ENCODE peak calls at places on chromosomes 7 and 10, in seven cellular contexts. J is astrocyte of the cerebellum, L is lower lobe of right lung, S is coronary artery, X is AG09309, M is AG10803, N is ovary. K is an unnamed sample.

GRCh38 chr7:67105382-67105781 is 108.7 kb downstream of the TYW1 start:
- DNase-seq in S (no peak), M (peak), L (no peak), X (peak), N (no peak), J (no peak), K (peak)

GRCh38 chr10:27344568-27345454 is 104.2 kb upstream of the ACBD5 start:
- DNase-seq in X (no peak), M (no peak), S (no peak), J (no peak), N (no peak), L (no peak), K (no peak)

GRCh38 chr7:118214051-118214832 is 10.3 kb upstream of the ANKRD7 start:
- DNase-seq in L (peak), N (peak), M (peak), J (peak), X (peak), S (peak), K (peak)

GRCh38 chr10:37701781-37702493 is 155.5 kb downstream of the ZNF248 start:
- DNase-seq in M (no peak), L (no peak), S (no peak), X (no peak), J (no peak), N (no peak), K (no peak)

GRCh38 chr7:45394117-45394708 is 180.0 kb upstream of the ADCY1 start:
- DNase-seq in J (no peak), N (no peak), M (no peak), X (no peak), L (no peak), S (no peak), K (no peak)

GRCh38 chr7:102220229-102220850 is 66.3 kb upstream of the SH2B2 start:
- DNase-seq in N (no peak), M (no peak), L (no peak), J (no peak), X (no peak), S (no peak), K (no peak)

GRCh38 chr7:75056476-75056875 is 17.1 kb downstream of the RCC1L start:
- DNase-seq in X (peak), M (peak), J (peak), N (peak), S (no peak), L (no peak), K (peak)

GRCh38 chr7:113504691-113505090 is 386.3 kb upstream of the SMIM30 start:
- DNase-seq in M (no peak), J (no peak), L (no peak), S (no peak), N (no peak), X (no peak), K (no peak)

GRCh38 chr10:14879801-14880193 is 1.1 kb downstream of the SUV39H2 start:
- DNase-seq in N (no peak), M (no peak), L (no peak), S (no peak), X (no peak), J (no peak), K (peak)

GRCh38 chr10:55820071-55820470 is 541.0 kb downstream of the ZWINT start:
- DNase-seq in X (no peak), M (no peak), L (no peak), N (no peak), S (no peak), J (no peak), K (no peak)

GRCh38 chr7:142482899-142483658 is 225.2 kb upstream of the PRSS58 start:
- DNase-seq in S (no peak), L (no peak), J (no peak), X (no peak), N (no peak), M (peak), K (peak)

GRCh38 chr10:3741688-3742461 is 43.1 kb downstream of the KLF6 start:
- DNase-seq in J (no peak), M (peak), N (no peak), L (no peak), S (no peak), X (no peak), K (peak)

GRCh38 chr7:70776627-70777101 is 355.3 kb upstream of the GALNT17 start:
- DNase-seq in X (no peak), M (peak), N (peak), L (no peak), S (no peak), J (peak), K (no peak)

GRCh38 chr10:95601116-95601719 is 40.0 kb upstream of the SORBS1 start:
- DNase-seq in X (peak), L (peak), N (peak), M (peak), S (peak), J (peak), K (peak)

GRCh38 chr10:93313798-93314197 is 168.3 kb downstream of the MYOF start:
- DNase-seq in L (no peak), X (no peak), S (no peak), J (no peak), N (no peak), M (no peak), K (no peak)

GRCh38 chr7:1918881-1919525 is 248.9 kb downstream of the ELFN1 start:
- DNase-seq in X (no peak), J (no peak), S (no peak), L (peak), M (no peak), N (no peak), K (no peak)

GRCh38 chr7:1922071-1922869 is 252.2 kb downstream of the ELFN1 start:
- DNase-seq in J (no peak), M (peak), N (no peak), S (no peak), L (peak), X (peak), K (peak)

GRCh38 chr7:1920266-1920681 is 250.2 kb downstream of the ELFN1 start:
- DNase-seq in S (no peak), J (no peak), M (no peak), L (peak), N (no peak), X (no peak), K (no peak)

GRCh38 chr7:1919539-1920265 is 249.6 kb downstream of the ELFN1 start:
- DNase-seq in N (no peak), L (peak), M (no peak), X (no peak), J (no peak), S (no peak), K (no peak)

GRCh38 chr7:1920886-1921285 is 250.8 kb downstream of the ELFN1 start:
- DNase-seq in J (no peak), S (no peak), L (peak), M (no peak), X (no peak), N (no peak), K (no peak)
- H3K4me3 ChIP-seq in J (no peak), S (no peak), L (no peak), M (no peak), X (no peak), N (no peak), K (no peak)

GRCh38 chr10:43409385-43410109 is 561 bp upstream of the HNRNPF start:
- DNase-seq in L (peak), M (no peak), N (no peak), S (no peak), X (no peak), J (no peak), K (no peak)

GRCh38 chr10:43408331-43408709 is 666 bp downstream of the HNRNPF start:
- DNase-seq in M (no peak), N (no peak), J (no peak), S (peak), L (no peak), X (no peak), K (no peak)

GRCh38 chr10:43407148-43407575 is 1.8 kb downstream of the HNRNPF start:
- DNase-seq in N (peak), X (no peak), J (no peak), M (peak), S (no peak), L (peak), K (peak)

GRCh38 chr10:43408710-43409384 is at the start of gene HNRNPF:
- DNase-seq in J (peak), S (peak), N (peak), L (peak), X (peak), M (peak), K (peak)

DNA sequence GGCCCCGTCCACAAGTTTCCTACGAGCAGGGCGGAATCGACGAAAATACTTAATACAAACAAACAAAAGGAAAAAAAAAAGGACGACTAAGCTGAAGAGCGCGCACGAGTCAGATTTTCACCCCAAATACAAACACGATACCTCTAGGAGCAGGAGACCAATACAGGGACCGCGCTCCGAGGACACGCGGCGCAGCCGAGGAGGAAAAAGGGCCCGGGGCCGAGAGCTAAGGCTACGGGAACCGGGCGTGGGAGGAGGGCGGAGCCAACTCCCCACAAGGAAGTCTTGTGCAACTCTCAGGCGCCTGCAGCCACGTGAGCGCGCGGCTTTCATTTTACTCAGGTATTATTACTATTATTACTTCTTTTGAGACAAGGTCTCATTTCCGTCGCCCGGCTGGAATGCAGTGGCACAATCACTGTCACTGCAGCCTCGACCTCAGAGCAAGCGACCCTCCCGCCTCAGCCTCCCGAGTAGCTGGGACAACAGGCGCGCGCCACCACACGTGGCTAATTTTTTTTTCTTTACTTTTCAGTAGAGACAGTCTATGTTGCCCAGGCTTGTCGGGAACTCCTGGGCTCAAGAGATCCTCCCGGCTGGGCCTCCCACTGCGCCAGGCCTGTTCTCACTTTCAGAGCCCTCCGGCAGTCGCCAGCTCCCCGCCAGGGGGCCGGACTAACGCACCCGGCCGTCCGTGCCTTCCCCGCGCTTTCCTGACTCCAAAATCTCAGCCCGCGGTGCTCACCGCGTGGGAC is 1.2 kb downstream of the HNRNPF start:
- DNase-seq in L (peak), J (no peak), M (peak), X (peak), N (peak), S (peak), K (peak)
- TF ChIP-seq CTCF in L (peak), J (peak), M (peak), X (peak), N (peak), S (no peak), K (peak)

DNA sequence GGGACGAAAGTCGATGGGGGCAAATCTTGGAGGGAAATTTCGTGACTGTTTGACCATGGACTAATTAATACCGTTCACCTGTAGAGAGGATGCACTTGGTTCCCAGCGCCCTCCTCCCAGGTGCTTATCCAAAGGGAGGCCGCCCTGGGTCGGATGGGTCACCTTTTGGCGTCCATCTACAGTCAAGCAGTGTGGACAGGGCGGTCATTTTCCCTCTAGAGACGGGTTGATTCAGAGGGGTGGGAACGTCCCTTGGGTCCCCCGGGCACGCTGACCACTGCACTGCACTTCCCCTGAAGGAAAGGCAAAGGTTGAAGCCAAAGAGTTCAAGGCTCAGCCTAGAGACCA is 2.0 kb downstream of the PRR15 start:
- DNase-seq in M (no peak), J (no peak), N (no peak), S (no peak), L (no peak), X (no peak), K (no peak)
- H3K4me3 ChIP-seq in M (peak), J (peak), N (peak), S (peak), L (peak), X (no peak), K (peak)

DNA sequence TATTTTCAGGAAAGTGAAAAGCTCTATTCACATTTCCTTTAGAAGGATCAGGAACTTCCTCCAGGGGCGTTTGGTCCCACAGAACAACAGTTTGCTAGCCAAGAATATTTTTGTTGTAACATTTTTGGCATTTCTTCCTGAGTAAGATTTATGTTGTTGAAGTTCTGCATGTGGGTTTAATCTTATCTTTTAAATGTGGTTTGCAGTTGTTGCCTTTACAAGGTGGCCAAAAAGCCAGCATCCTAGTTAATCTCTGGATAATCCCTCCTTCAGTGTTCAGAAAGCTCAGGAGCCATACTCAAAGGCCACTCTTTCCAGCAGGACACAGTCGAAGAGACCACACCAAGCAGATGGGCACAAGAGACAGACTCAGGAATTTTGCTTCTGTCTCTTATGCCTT is 30.0 kb downstream of the SLC26A4 start:
- DNase-seq in J (peak), N (no peak), X (no peak), M (peak), S (no peak), L (no peak), K (peak)
- TF ChIP-seq CTCF in J (no peak), N (no peak), X (no peak), M (peak), S (no peak), L (no peak), K (peak)

DNA sequence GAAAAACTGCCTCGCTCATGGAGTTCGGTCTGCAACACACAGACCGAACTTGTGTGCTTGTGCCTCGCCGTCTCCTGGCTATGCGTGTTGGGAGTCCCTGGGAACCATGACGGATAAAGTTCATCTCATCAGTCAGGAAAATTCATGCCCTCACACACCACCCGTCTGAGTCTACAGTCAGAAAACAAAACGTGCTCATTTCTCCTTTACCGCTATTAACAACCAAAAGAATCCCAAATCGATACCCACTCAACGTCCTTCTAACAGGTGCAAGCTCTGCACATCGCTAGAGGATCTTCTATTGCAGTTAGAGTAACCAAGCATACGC is 13.6 kb downstream of the CNPY1 start:
- DNase-seq in M (no peak), X (no peak), L (no peak), J (no peak), N (no peak), S (no peak), K (no peak)
- H3K4me3 ChIP-seq in M (no peak), X (no peak), L (no peak), J (peak), N (no peak), S (peak), K (no peak)

GRCh38 chr10:70458329-70459060 is 17.0 kb upstream of the NODAL start:
- DNase-seq in M (peak), N (peak), L (peak), S (peak), X (peak), J (peak), K (peak)
- TF ChIP-seq CTCF in M (no peak), N (no peak), L (no peak), S (no peak), X (no peak), J (no peak), K (no peak)

GRCh38 chr7:41641006-41641714 is 61.7 kb downstream of the INHBA start:
- DNase-seq in N (no peak), J (peak), X (no peak), M (no peak), S (no peak), L (no peak), K (no peak)

GRCh38 chr7:41648506-41648905 is 54.4 kb downstream of the INHBA start:
- DNase-seq in L (no peak), J (no peak), X (no peak), S (no peak), N (no peak), M (peak), K (peak)

GRCh38 chr7:41640487-41640886 is 62.4 kb downstream of the INHBA start:
- DNase-seq in N (no peak), S (no peak), M (no peak), X (no peak), L (no peak), J (no peak), K (peak)

GRCh38 chr7:41643616-41644015 is 59.3 kb downstream of the INHBA start:
- DNase-seq in X (no peak), S (no peak), J (no peak), N (no peak), L (no peak), M (no peak), K (no peak)
- H3K4me3 ChIP-seq in X (no peak), S (no peak), J (no peak), N (no peak), L (no peak), M (no peak), K (no peak)

GRCh38 chr10:123967626-123968243 is 76.1 kb upstream of the CPXM2 start:
- DNase-seq in L (peak), N (peak), X (no peak), S (no peak), J (peak), M (peak), K (peak)
- TF ChIP-seq CTCF in L (peak), N (peak), X (peak), S (peak), J (peak), M (peak), K (peak)

DNA sequence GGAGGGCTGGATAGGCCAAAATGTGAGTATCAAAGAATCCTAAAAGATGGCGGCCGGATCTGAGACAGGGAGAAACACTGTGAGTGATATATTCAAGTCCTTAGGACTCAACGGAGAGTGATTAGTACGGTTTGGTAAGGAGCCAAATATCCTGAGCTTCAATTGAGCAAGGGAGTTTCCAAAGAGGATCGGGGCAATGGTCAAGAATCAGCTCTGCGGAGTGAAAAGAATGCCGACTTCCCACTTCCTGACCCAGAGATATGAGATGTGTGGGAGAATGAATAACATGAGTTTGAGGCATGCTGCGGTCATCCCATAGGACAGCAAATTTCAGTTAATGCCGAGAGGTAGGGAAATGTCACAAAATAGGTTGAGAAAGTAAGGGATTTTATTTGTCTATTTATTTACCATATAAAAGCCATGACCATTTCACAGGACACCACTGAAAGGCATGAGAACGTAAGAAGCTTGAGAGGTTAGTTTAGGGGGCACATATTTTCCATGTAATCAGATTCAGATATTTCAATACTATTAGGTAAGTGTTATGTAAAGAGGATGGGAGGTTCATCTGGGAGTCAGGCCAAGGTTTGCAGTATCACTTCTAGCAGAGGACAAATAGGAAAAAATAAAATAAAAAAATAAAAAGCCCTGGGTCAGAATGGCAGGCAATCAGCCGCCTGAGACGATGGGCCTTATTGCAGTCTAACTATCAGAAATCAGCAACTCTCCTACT is 165.6 kb downstream of the HGF start:
- DNase-seq in L (no peak), N (no peak), M (no peak), J (no peak), S (no peak), X (peak), K (peak)
- H3K4me3 ChIP-seq in L (no peak), N (no peak), M (no peak), J (no peak), S (no peak), X (no peak), K (no peak)

GRCh38 chr7:77199008-77199966 is at the start of gene FGL2:
- DNase-seq in L (peak), S (peak), X (peak), N (peak), J (peak), M (peak), K (peak)

GRCh38 chr7:77200542-77200941 is 923 bp upstream of the FGL2 start:
- DNase-seq in S (no peak), X (no peak), M (no peak), J (no peak), L (no peak), N (no peak), K (no peak)

GRCh38 chr7:77202544-77202976 is 2.9 kb upstream of the FGL2 start:
- DNase-seq in X (no peak), S (no peak), J (no peak), N (no peak), L (no peak), M (no peak), K (no peak)

GRCh38 chr7:77197135-77197534 is 2.5 kb downstream of the FGL2 start:
- DNase-seq in J (no peak), L (no peak), M (no peak), X (no peak), S (no peak), N (no peak), K (no peak)
- TF ChIP-seq CTCF in J (no peak), L (no peak), M (no peak), X (no peak), S (no peak), N (no peak), K (no peak)